ENCODE peak calls at places on chromosome 1, in eight cellular contexts. J is GM12865, K is hepatocyte, C is left ventricle myocardium inferior, F is GM13977, I is ascending aorta, B is prostate gland, W is heart left ventricle. M is an unnamed sample.
A peak's percentile ranks its signal among the peaks of the same experiment; 100 is the strongest.

GRCh38 chr1:78005755-78006154 is 1.0 kb downstream of the DNAJB4 start:
- DNase-seq in J (peak; percentile 29), K (peak; percentile 72), C (no peak), F (no peak), I (no peak), B (peak; percentile 35), W (no peak), M (peak; percentile 32)

GRCh38 chr1:7516341-7516740 is 254.8 kb upstream of the VAMP3 start:
- DNase-seq in J (no peak), K (peak; percentile 41), C (peak; percentile 41), F (no peak), I (no peak), B (no peak), W (no peak), M (no peak)

GRCh38 chr1:214464303-214465287 is 86.8 kb downstream of the PTPN14 start:
- DNase-seq in J (no peak), K (no peak), C (no peak), F (no peak), I (no peak), B (no peak), W (peak; percentile 29), M (no peak)

GRCh38 chr1:23400324-23401110 is 24.0 kb downstream of the TCEA3 start:
- DNase-seq in J (no peak), K (no peak), C (no peak), F (no peak), I (no peak), B (no peak), W (no peak), M (no peak)

GRCh38 chr1:237779356-237779755 is 111.4 kb downstream of the ZP4 start:
- DNase-seq in J (no peak), K (no peak), C (no peak), F (no peak), I (no peak), B (no peak), W (no peak), M (no peak)

GRCh38 chr1:74363220-74363619 is 128.0 kb downstream of the TNNI3K start:
- DNase-seq in J (no peak), K (peak; percentile 7), C (peak; percentile 59), F (no peak), I (no peak), B (no peak), W (peak; percentile 88), M (no peak)

GRCh38 chr1:47409311-47410085 is 6.6 kb upstream of the FOXE3 start:
- DNase-seq in J (no peak), K (peak; percentile 35), C (no peak), F (no peak), I (no peak), B (no peak), W (no peak), M (no peak)

GRCh38 chr1:171801395-171801990 is 20.0 kb downstream of the METTL13 start:
- DNase-seq in J (peak; percentile 44), K (peak; percentile 70), C (no peak), F (no peak), I (no peak), B (peak; percentile 15), W (no peak), M (peak; percentile 40)

GRCh38 chr1:169236143-169236542 is 129.7 kb downstream of the ATP1B1 start:
- DNase-seq in J (no peak), K (no peak), C (no peak), F (no peak), I (no peak), B (no peak), W (no peak), M (no peak)

GRCh38 chr1:167936930-167937708 is at the start of gene MPC2:
- DNase-seq in J (peak; percentile 73), K (peak; percentile 78), C (peak; percentile 80), F (peak; percentile 71), I (peak; percentile 82), B (peak; percentile 83), W (peak; percentile 76), M (peak; percentile 69)

GRCh38 chr1:170010443-170010842 is 64.1 kb downstream of the KIFAP3 start:
- DNase-seq in J (peak; percentile 56), K (peak; percentile 59), C (no peak), F (peak; percentile 4), I (no peak), B (no peak), W (peak; percentile 28), M (peak; percentile 65)

GRCh38 chr1:30068787-30069472 is 654.5 kb downstream of the MATN1 start:
- DNase-seq in J (no peak), K (no peak), C (no peak), F (no peak), I (no peak), B (no peak), W (no peak), M (peak; percentile 32)

GRCh38 chr1:5565726-5566125 is 426.5 kb downstream of the NPHP4 start:
- DNase-seq in J (no peak), K (no peak), C (no peak), F (no peak), I (no peak), B (no peak), W (no peak), M (no peak)

GRCh38 chr1:209823143-209824041 is 4.4 kb upstream of the UTP25 start:
- DNase-seq in J (peak; percentile 60), K (peak; percentile 69), C (no peak), F (peak; percentile 43), I (no peak), B (peak; percentile 74), W (no peak), M (peak; percentile 28)

GRCh38 chr1:16266411-16267118 is 29.6 kb upstream of the CPLANE2 start:
- DNase-seq in J (no peak), K (no peak), C (no peak), F (no peak), I (peak; percentile 51), B (no peak), W (no peak), M (no peak)

GRCh38 chr1:26019641-26020315 is 1.8 kb upstream of the EXTL1 start:
- DNase-seq in J (peak; percentile 22), K (no peak), C (no peak), F (no peak), I (no peak), B (no peak), W (no peak), M (no peak)

GRCh38 chr1:244104309-244105060 is 53.4 kb downstream of the ZBTB18 start:
- DNase-seq in J (no peak), K (peak; percentile 63), C (no peak), F (no peak), I (no peak), B (no peak), W (no peak), M (peak; percentile 69)

GRCh38 chr1:24555591-24556413 is at the start of gene NCMAP:
- DNase-seq in J (no peak), K (peak; percentile 83), C (peak; percentile 24), F (peak; percentile 36), I (peak; percentile 61), B (peak; percentile 56), W (no peak), M (peak; percentile 83)

GRCh38 chr1:183419399-183419798 is 1.2 kb upstream of the NMNAT2 start:
- DNase-seq in J (no peak), K (no peak), C (no peak), F (no peak), I (no peak), B (no peak), W (no peak), M (no peak)

GRCh38 chr1:213669964-213670691 is 317.6 kb upstream of the PROX1 start:
- DNase-seq in J (no peak), K (no peak), C (no peak), F (no peak), I (no peak), B (no peak), W (no peak), M (no peak)

GRCh38 chr1:228275154-228275434 is 67.2 kb downstream of the OBSCN start:
- DNase-seq in J (no peak), K (no peak), C (no peak), F (no peak), I (no peak), B (no peak), W (no peak), M (no peak)

GRCh38 chr1:106268070-106268469 is 788.4 kb upstream of the PRMT6 start:
- DNase-seq in J (no peak), K (peak; percentile 37), C (no peak), F (no peak), I (no peak), B (no peak), W (no peak), M (no peak)
- TF ChIP-seq CTCF in J (no peak), K (peak; percentile 43), C (peak; percentile 27), F (peak; percentile 42), I (no peak), B (peak; percentile 19), W (peak; percentile 14), M (no peak)

DNA sequence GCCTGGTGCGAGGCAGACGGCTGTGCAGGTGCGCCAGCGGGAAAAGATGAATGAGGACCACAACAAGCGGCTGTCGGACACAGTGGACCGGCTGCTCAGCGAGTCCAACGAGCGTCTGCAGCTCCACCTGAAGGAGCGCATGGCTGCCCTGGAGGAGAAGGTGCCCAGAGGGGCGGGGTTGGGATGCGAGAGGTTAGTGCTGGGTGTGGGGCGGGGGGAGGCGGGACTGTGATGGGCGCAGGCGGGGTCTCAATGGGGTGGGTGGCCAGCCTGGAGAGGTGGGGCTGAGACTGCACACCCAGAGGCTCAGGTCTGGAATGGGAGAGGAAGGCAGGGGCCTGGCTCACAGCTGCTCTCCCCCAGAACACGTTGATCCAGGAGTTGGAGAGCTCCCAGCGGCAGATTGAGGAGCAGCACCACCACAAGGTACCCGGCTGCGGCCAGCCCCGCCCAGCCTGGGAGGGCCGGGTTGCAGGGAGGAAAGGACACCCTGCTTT is 22.3 kb downstream of the PPFIA4 start:
- DNase-seq in J (no peak), K (peak; percentile 65), C (no peak), F (no peak), I (no peak), B (no peak), W (no peak), M (peak; percentile 48)
- TF ChIP-seq CTCF in J (no peak), K (no peak), C (no peak), F (no peak), I (no peak), B (no peak), W (no peak), M (no peak)

DNA sequence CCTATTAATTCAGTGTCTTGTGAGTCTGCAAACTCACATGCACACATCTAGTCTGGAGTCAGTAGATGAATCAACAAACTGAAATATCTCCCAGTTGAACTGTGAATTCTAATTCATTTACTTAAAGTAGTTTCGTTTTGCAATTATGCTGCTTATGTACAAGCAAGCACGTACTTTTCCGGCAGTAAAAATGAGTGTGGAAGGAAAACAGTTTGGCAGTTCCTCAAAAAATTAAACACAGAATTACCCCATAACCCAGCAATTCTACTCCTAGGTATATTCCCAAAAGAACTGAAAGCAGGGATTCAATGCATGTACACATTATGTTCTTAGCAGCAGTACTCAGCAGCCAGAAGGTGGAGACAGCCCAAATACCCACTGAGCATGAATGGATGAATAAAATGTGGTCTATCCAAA is 49.3 kb downstream of the GNB1 start:
- DNase-seq in J (no peak), K (no peak), C (no peak), F (no peak), I (no peak), B (no peak), W (no peak), M (no peak)
- TF ChIP-seq CTCF in J (no peak), K (peak; percentile 13), C (no peak), F (peak; percentile 8), I (no peak), B (no peak), W (peak; percentile 19), M (no peak)

DNA sequence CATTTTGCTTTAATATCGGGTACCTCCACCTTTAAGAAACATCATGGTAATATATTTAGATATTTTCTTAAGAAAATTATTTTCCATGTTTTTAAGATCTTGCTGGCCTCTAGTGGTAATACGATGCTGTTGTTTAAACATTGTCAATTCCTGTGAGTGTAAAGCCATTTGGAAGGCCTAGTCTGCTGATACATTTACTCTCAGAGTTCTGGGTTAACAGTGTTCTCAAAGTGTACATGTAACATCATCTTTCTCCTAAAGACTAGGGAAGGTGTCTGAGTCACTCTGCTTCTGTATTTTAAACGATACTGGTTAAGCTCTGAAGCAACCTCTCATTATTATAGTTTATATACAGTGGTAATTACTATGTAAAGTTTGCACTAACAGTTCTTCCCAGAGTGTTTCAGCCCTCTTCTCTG is 189.1 kb downstream of the RASAL2 start:
- DNase-seq in J (no peak), K (peak; percentile 44), C (no peak), F (peak; percentile 18), I (no peak), B (no peak), W (no peak), M (no peak)
- TF ChIP-seq CTCF in J (no peak), K (peak; percentile 66), C (peak; percentile 65), F (peak; percentile 33), I (peak; percentile 25), B (peak; percentile 46), W (peak; percentile 59), M (no peak)